ENCODE peak calls at places on chromosomes 5 and 9, in six cellular contexts. One of them, this sample, is unnamed.

GRCh38 chr5:153402550-153402949 is 87.9 kb upstream of the GRIA1 start:
- DNase-seq in HL-60: no peak
- DNase-seq in stimulated activated naive CD4-positive, alpha-beta T cell: no peak
- DNase-seq in activated T-cell treated with anti-CD3 and anti-CD28 coated beads, Interleukin-2, amount 50 U/mL, for 4 hours: no peak
- DNase-seq in posterior cingulate gyrus: no peak
- DNase-seq in ecto neural progenitor cell: no peak
- DNase-seq in this sample: no peak

GRCh38 chr5:108079754-108080153 is 302.1 kb downstream of the FBXL17 start:
- DNase-seq in HL-60: no peak
- DNase-seq in activated T-cell treated with anti-CD3 and anti-CD28 coated beads, Interleukin-2, amount 50 U/mL, for 4 hours: no peak
- DNase-seq in ecto neural progenitor cell: no peak
- DNase-seq in posterior cingulate gyrus: no peak
- DNase-seq in stimulated activated naive CD4-positive, alpha-beta T cell: no peak
- DNase-seq in this sample: no peak

GRCh38 chr5:179421156-179421895 is 76.1 kb upstream of the ADAMTS2 start:
- DNase-seq in posterior cingulate gyrus: no peak
- DNase-seq in stimulated activated naive CD4-positive, alpha-beta T cell: no peak
- DNase-seq in HL-60: no peak
- DNase-seq in activated T-cell treated with anti-CD3 and anti-CD28 coated beads, Interleukin-2, amount 50 U/mL, for 4 hours: no peak
- DNase-seq in ecto neural progenitor cell: no peak
- DNase-seq in this sample: no peak

GRCh38 chr5:2374703-2375102 is 376.8 kb downstream of the IRX2 start:
- DNase-seq in activated T-cell treated with anti-CD3 and anti-CD28 coated beads, Interleukin-2, amount 50 U/mL, for 4 hours: no peak
- DNase-seq in ecto neural progenitor cell: peak
- DNase-seq in posterior cingulate gyrus: no peak
- DNase-seq in HL-60: no peak
- DNase-seq in stimulated activated naive CD4-positive, alpha-beta T cell: no peak
- DNase-seq in this sample: no peak

GRCh38 chr9:32966036-32966435 is 35.4 kb downstream of the APTX start:
- DNase-seq in posterior cingulate gyrus: no peak
- DNase-seq in HL-60: no peak
- DNase-seq in ecto neural progenitor cell: no peak
- DNase-seq in activated T-cell treated with anti-CD3 and anti-CD28 coated beads, Interleukin-2, amount 50 U/mL, for 4 hours: no peak
- DNase-seq in stimulated activated naive CD4-positive, alpha-beta T cell: no peak
- DNase-seq in this sample: no peak

GRCh38 chr9:90070056-90070455 is 465.2 kb downstream of the GADD45G start:
- DNase-seq in ecto neural progenitor cell: no peak
- DNase-seq in stimulated activated naive CD4-positive, alpha-beta T cell: no peak
- DNase-seq in activated T-cell treated with anti-CD3 and anti-CD28 coated beads, Interleukin-2, amount 50 U/mL, for 4 hours: no peak
- DNase-seq in posterior cingulate gyrus: no peak
- DNase-seq in HL-60: no peak
- DNase-seq in this sample: no peak

GRCh38 chr9:114117996-114118830 is 19.1 kb upstream of the KIF12 start:
- DNase-seq in posterior cingulate gyrus: peak
- DNase-seq in ecto neural progenitor cell: no peak
- DNase-seq in activated T-cell treated with anti-CD3 and anti-CD28 coated beads, Interleukin-2, amount 50 U/mL, for 4 hours: no peak
- DNase-seq in stimulated activated naive CD4-positive, alpha-beta T cell: no peak
- DNase-seq in HL-60: no peak
- DNase-seq in this sample: no peak

GRCh38 chr5:120254385-120254784 is 209.7 kb upstream of the PRR16 start:
- DNase-seq in posterior cingulate gyrus: no peak
- DNase-seq in ecto neural progenitor cell: no peak
- DNase-seq in HL-60: no peak
- DNase-seq in activated T-cell treated with anti-CD3 and anti-CD28 coated beads, Interleukin-2, amount 50 U/mL, for 4 hours: no peak
- DNase-seq in stimulated activated naive CD4-positive, alpha-beta T cell: no peak
- DNase-seq in this sample: no peak

GRCh38 chr5:160221082-160221481 is 8.2 kb upstream of the FABP6 start:
- DNase-seq in ecto neural progenitor cell: no peak
- DNase-seq in activated T-cell treated with anti-CD3 and anti-CD28 coated beads, Interleukin-2, amount 50 U/mL, for 4 hours: no peak
- DNase-seq in posterior cingulate gyrus: no peak
- DNase-seq in stimulated activated naive CD4-positive, alpha-beta T cell: no peak
- DNase-seq in HL-60: no peak
- DNase-seq in this sample: no peak

GRCh38 chr5:171579849-171580505 is 160.5 kb downstream of the FGF18 start:
- DNase-seq in posterior cingulate gyrus: no peak
- DNase-seq in activated T-cell treated with anti-CD3 and anti-CD28 coated beads, Interleukin-2, amount 50 U/mL, for 4 hours: no peak
- DNase-seq in ecto neural progenitor cell: no peak
- DNase-seq in stimulated activated naive CD4-positive, alpha-beta T cell: no peak
- DNase-seq in HL-60: no peak
- DNase-seq in this sample: no peak

GRCh38 chr9:93673271-93673843 is 97.0 kb downstream of the PHF2 start:
- DNase-seq in HL-60: no peak
- DNase-seq in stimulated activated naive CD4-positive, alpha-beta T cell: no peak
- DNase-seq in ecto neural progenitor cell: peak
- DNase-seq in activated T-cell treated with anti-CD3 and anti-CD28 coated beads, Interleukin-2, amount 50 U/mL, for 4 hours: peak
- DNase-seq in posterior cingulate gyrus: no peak
- DNase-seq in this sample: peak

This sample was measured in H54.